ENCODE peak calls at places on chromosome 4, in eight cellular contexts. One of them, this sample, is unnamed.

GRCh38 chr4:170109586-170110289 is 20.0 kb upstream of the AADAT start:
- DNase-seq in tibial artery: no peak
- DNase-seq in uterus: no peak
- DNase-seq in B cell: no peak
- DNase-seq in HCT116: no peak
- DNase-seq in nephron progenitor cell: no peak
- DNase-seq in right lobe of liver: no peak
- DNase-seq in fibroblast of pulmonary artery: peak
- DNase-seq in this sample: no peak

GRCh38 chr4:147786031-147786430 is 54.1 kb downstream of the ARHGAP10 start:
- DNase-seq in uterus: no peak
- DNase-seq in nephron progenitor cell: no peak
- DNase-seq in B cell: no peak
- DNase-seq in right lobe of liver: no peak
- DNase-seq in tibial artery: no peak
- DNase-seq in fibroblast of pulmonary artery: no peak
- DNase-seq in HCT116: no peak
- DNase-seq in this sample: no peak

GRCh38 chr4:57053508-57053907 is 56.7 kb downstream of the IGFBP7 start:
- DNase-seq in uterus: no peak
- DNase-seq in fibroblast of pulmonary artery: peak
- DNase-seq in B cell: no peak
- DNase-seq in nephron progenitor cell: no peak
- DNase-seq in tibial artery: no peak
- DNase-seq in HCT116: no peak
- DNase-seq in right lobe of liver: no peak
- DNase-seq in this sample: no peak

GRCh38 chr4:83535520-83535944 is 376 bp upstream of the GPAT3 start:
- DNase-seq in HCT116: peak
- DNase-seq in nephron progenitor cell: peak
- DNase-seq in uterus: peak
- DNase-seq in B cell: peak
- DNase-seq in right lobe of liver: peak
- DNase-seq in tibial artery: peak
- DNase-seq in fibroblast of pulmonary artery: peak
- DNase-seq in this sample: no peak

GRCh38 chr4:179626687-179627086 is 2184.4 kb upstream of the AGA start:
- DNase-seq in tibial artery: no peak
- DNase-seq in B cell: no peak
- DNase-seq in HCT116: no peak
- DNase-seq in uterus: no peak
- DNase-seq in right lobe of liver: no peak
- DNase-seq in fibroblast of pulmonary artery: no peak
- DNase-seq in nephron progenitor cell: peak
- DNase-seq in this sample: no peak

GRCh38 chr4:185592845-185593488 is 57.7 kb upstream of the PDLIM3 start:
- DNase-seq in B cell: no peak
- DNase-seq in fibroblast of pulmonary artery: peak
- DNase-seq in nephron progenitor cell: no peak
- DNase-seq in right lobe of liver: no peak
- DNase-seq in uterus: no peak
- DNase-seq in tibial artery: no peak
- DNase-seq in HCT116: no peak
- DNase-seq in this sample: no peak

GRCh38 chr4:183469936-183470335 is 25.5 kb downstream of the CDKN2AIP start:
- DNase-seq in uterus: no peak
- DNase-seq in B cell: no peak
- DNase-seq in tibial artery: no peak
- DNase-seq in nephron progenitor cell: no peak
- DNase-seq in HCT116: peak
- DNase-seq in fibroblast of pulmonary artery: peak
- DNase-seq in right lobe of liver: no peak
- DNase-seq in this sample: no peak

GRCh38 chr4:73408181-73408867 is 4.2 kb downstream of the ALB start:
- DNase-seq in fibroblast of pulmonary artery: no peak
- DNase-seq in B cell: no peak
- DNase-seq in tibial artery: no peak
- DNase-seq in HCT116: no peak
- DNase-seq in nephron progenitor cell: no peak
- DNase-seq in right lobe of liver: no peak
- DNase-seq in uterus: no peak
- DNase-seq in this sample: no peak

GRCh38 chr4:113644398-113644797 is 117.1 kb downstream of the CAMK2D start:
- DNase-seq in uterus: no peak
- DNase-seq in tibial artery: no peak
- DNase-seq in B cell: no peak
- DNase-seq in HCT116: no peak
- DNase-seq in nephron progenitor cell: no peak
- DNase-seq in right lobe of liver: no peak
- DNase-seq in fibroblast of pulmonary artery: no peak
- DNase-seq in this sample: no peak

GRCh38 chr4:77493120-77493767 is 112.4 kb upstream of the CXCL13 start:
- DNase-seq in tibial artery: no peak
- DNase-seq in uterus: no peak
- DNase-seq in nephron progenitor cell: no peak
- DNase-seq in HCT116: no peak
- DNase-seq in right lobe of liver: no peak
- DNase-seq in B cell: no peak
- DNase-seq in fibroblast of pulmonary artery: no peak
- DNase-seq in this sample: no peak

GRCh38 chr4:53068755-53069154 is 206.6 kb downstream of the RASL11B start:
- DNase-seq in uterus: no peak
- DNase-seq in nephron progenitor cell: no peak
- DNase-seq in fibroblast of pulmonary artery: peak
- DNase-seq in HCT116: no peak
- DNase-seq in right lobe of liver: no peak
- DNase-seq in B cell: no peak
- DNase-seq in tibial artery: no peak
- DNase-seq in this sample: no peak

GRCh38 chr4:186724861-186725419 is 1.3 kb upstream of the FAT1 start:
- DNase-seq in nephron progenitor cell: peak
- DNase-seq in fibroblast of pulmonary artery: peak
- DNase-seq in right lobe of liver: no peak
- DNase-seq in uterus: no peak
- DNase-seq in B cell: no peak
- DNase-seq in HCT116: no peak
- DNase-seq in tibial artery: no peak
- DNase-seq in this sample: no peak

GRCh38 chr4:106486533-106486932 is 118.0 kb upstream of the GIMD1 start:
- DNase-seq in uterus: no peak
- DNase-seq in HCT116: no peak
- DNase-seq in right lobe of liver: no peak
- DNase-seq in tibial artery: no peak
- DNase-seq in fibroblast of pulmonary artery: no peak
- DNase-seq in B cell: no peak
- DNase-seq in nephron progenitor cell: no peak
- DNase-seq in this sample: no peak

GRCh38 chr4:138259801-138260200 is 17.7 kb upstream of the SLC7A11 start:
- DNase-seq in nephron progenitor cell: no peak
- DNase-seq in B cell: no peak
- DNase-seq in HCT116: peak
- DNase-seq in tibial artery: no peak
- DNase-seq in fibroblast of pulmonary artery: peak
- DNase-seq in uterus: no peak
- DNase-seq in right lobe of liver: no peak
- DNase-seq in this sample: no peak

GRCh38 chr4:145882594-145882993 is 56.0 kb downstream of the ZNF827 start:
- DNase-seq in nephron progenitor cell: no peak
- DNase-seq in right lobe of liver: no peak
- DNase-seq in uterus: no peak
- DNase-seq in tibial artery: no peak
- DNase-seq in B cell: no peak
- DNase-seq in fibroblast of pulmonary artery: no peak
- DNase-seq in HCT116: no peak
- DNase-seq in this sample: no peak

GRCh38 chr4:18442957-18443356 is 421.4 kb upstream of the LCORL start:
- DNase-seq in HCT116: no peak
- DNase-seq in tibial artery: no peak
- DNase-seq in right lobe of liver: no peak
- DNase-seq in fibroblast of pulmonary artery: no peak
- DNase-seq in uterus: no peak
- DNase-seq in B cell: no peak
- DNase-seq in nephron progenitor cell: no peak
- DNase-seq in this sample: no peak

GRCh38 chr4:45006078-45006477 is 279.7 kb upstream of the GNPDA2 start:
- DNase-seq in fibroblast of pulmonary artery: no peak
- DNase-seq in tibial artery: no peak
- DNase-seq in B cell: no peak
- DNase-seq in right lobe of liver: no peak
- DNase-seq in HCT116: no peak
- DNase-seq in nephron progenitor cell: no peak
- DNase-seq in uterus: no peak
- DNase-seq in this sample: no peak
- TF ChIP-seq CTCF in fibroblast of pulmonary artery: no peak
- TF ChIP-seq CTCF in tibial artery: no peak
- TF ChIP-seq CTCF in B cell: no peak
- TF ChIP-seq CTCF in right lobe of liver: no peak
- TF ChIP-seq CTCF in HCT116: no peak
- TF ChIP-seq CTCF in nephron progenitor cell: no peak
- TF ChIP-seq CTCF in uterus: no peak
- TF ChIP-seq CTCF in this sample: no peak

GRCh38 chr4:122227202-122227601 is 75.1 kb downstream of the BLTP1 start:
- DNase-seq in B cell: no peak
- DNase-seq in fibroblast of pulmonary artery: no peak
- DNase-seq in nephron progenitor cell: no peak
- DNase-seq in HCT116: no peak
- DNase-seq in tibial artery: no peak
- DNase-seq in right lobe of liver: no peak
- DNase-seq in uterus: no peak
- DNase-seq in this sample: no peak

GRCh38 chr4:122229857-122230256 is 77.7 kb downstream of the BLTP1 start:
- DNase-seq in tibial artery: no peak
- DNase-seq in HCT116: no peak
- DNase-seq in right lobe of liver: no peak
- DNase-seq in uterus: no peak
- DNase-seq in B cell: no peak
- DNase-seq in fibroblast of pulmonary artery: no peak
- DNase-seq in nephron progenitor cell: no peak
- DNase-seq in this sample: no peak

GRCh38 chr4:122221322-122221721 is 69.2 kb downstream of the BLTP1 start:
- DNase-seq in uterus: no peak
- DNase-seq in right lobe of liver: no peak
- DNase-seq in fibroblast of pulmonary artery: no peak
- DNase-seq in HCT116: no peak
- DNase-seq in nephron progenitor cell: no peak
- DNase-seq in B cell: no peak
- DNase-seq in tibial artery: no peak
- DNase-seq in this sample: no peak

GRCh38 chr4:122219356-122219755 is 67.2 kb downstream of the BLTP1 start:
- DNase-seq in HCT116: no peak
- DNase-seq in fibroblast of pulmonary artery: no peak
- DNase-seq in right lobe of liver: no peak
- DNase-seq in B cell: no peak
- DNase-seq in nephron progenitor cell: no peak
- DNase-seq in tibial artery: no peak
- DNase-seq in uterus: no peak
- DNase-seq in this sample: no peak

GRCh38 chr4:122224348-122224747 is 72.2 kb downstream of the BLTP1 start:
- DNase-seq in tibial artery: no peak
- DNase-seq in fibroblast of pulmonary artery: peak
- DNase-seq in HCT116: no peak
- DNase-seq in right lobe of liver: no peak
- DNase-seq in B cell: no peak
- DNase-seq in nephron progenitor cell: peak
- DNase-seq in uterus: no peak
- DNase-seq in this sample: no peak
- TF ChIP-seq CTCF in tibial artery: no peak
- TF ChIP-seq CTCF in fibroblast of pulmonary artery: peak
- TF ChIP-seq CTCF in HCT116: peak
- TF ChIP-seq CTCF in right lobe of liver: no peak
- TF ChIP-seq CTCF in B cell: peak
- TF ChIP-seq CTCF in nephron progenitor cell: peak
- TF ChIP-seq CTCF in uterus: no peak
- TF ChIP-seq CTCF in this sample: no peak

DNA sequence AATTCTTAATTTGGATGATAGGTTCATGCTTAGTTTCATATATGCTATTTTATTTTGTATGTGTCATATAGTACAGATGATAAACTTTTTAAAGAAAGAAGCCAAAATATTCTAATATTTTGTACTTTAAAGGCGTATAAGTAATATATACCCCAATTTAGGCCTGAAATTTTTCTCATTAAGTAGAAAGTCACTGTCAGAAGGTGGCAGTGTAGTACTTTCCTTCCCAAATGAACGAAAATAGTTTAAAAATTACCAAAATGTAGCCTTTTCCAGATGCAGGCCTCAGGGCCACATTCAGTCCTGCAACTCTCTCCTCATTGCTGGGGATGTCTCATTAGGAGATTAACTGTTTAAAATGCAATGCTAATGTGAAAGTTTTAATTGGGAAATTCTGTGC is 1263.6 kb downstream of the C4orf33 start:
- DNase-seq in tibial artery: no peak
- DNase-seq in uterus: no peak
- DNase-seq in B cell: no peak
- DNase-seq in fibroblast of pulmonary artery: peak
- DNase-seq in nephron progenitor cell: no peak
- DNase-seq in HCT116: peak
- DNase-seq in right lobe of liver: no peak
- DNase-seq in this sample: no peak
- TF ChIP-seq CTCF in tibial artery: peak
- TF ChIP-seq CTCF in uterus: no peak
- TF ChIP-seq CTCF in B cell: no peak
- TF ChIP-seq CTCF in fibroblast of pulmonary artery: peak
- TF ChIP-seq CTCF in nephron progenitor cell: peak
- TF ChIP-seq CTCF in HCT116: peak
- TF ChIP-seq CTCF in right lobe of liver: peak
- TF ChIP-seq CTCF in this sample: no peak

GRCh38 chr4:37243061-37243460 is 1.5 kb upstream of the NWD2 start:
- DNase-seq in uterus: no peak
- DNase-seq in B cell: no peak
- DNase-seq in right lobe of liver: no peak
- DNase-seq in tibial artery: no peak
- DNase-seq in nephron progenitor cell: peak
- DNase-seq in fibroblast of pulmonary artery: no peak
- DNase-seq in HCT116: no peak
- DNase-seq in this sample: no peak
- TF ChIP-seq CTCF in uterus: no peak
- TF ChIP-seq CTCF in B cell: no peak
- TF ChIP-seq CTCF in right lobe of liver: no peak
- TF ChIP-seq CTCF in tibial artery: no peak
- TF ChIP-seq CTCF in nephron progenitor cell: no peak
- TF ChIP-seq CTCF in fibroblast of pulmonary artery: no peak
- TF ChIP-seq CTCF in HCT116: peak
- TF ChIP-seq CTCF in this sample: no peak